ENCODE peak calls at places on chromosomes 16 and 17, in five cellular contexts. A, K, E, L and I are unnamed samples.
A peak's percentile ranks its signal among the peaks of the same experiment; 100 is the strongest.

GRCh38 chr16:68345958-68346635 is 35.3 kb downstream of the PRMT7 start:
- ATAC-seq in L (no peak), A (no peak), K (peak; percentile 93), E (peak; percentile 51), I (no peak)

GRCh38 chr16:12262454-12263180 is 286.1 kb downstream of the SNX29 start:
- ATAC-seq in K (peak; percentile 73), E (no peak), L (no peak), A (no peak), I (peak; percentile 41)

GRCh38 chr17:4509402-4509801 is 10.7 kb downstream of the SPNS2 start:
- ATAC-seq in A (no peak), K (peak; percentile 24), L (no peak), E (peak; percentile 10), I (no peak)

GRCh38 chr17:33438136-33438535 is 145.0 kb upstream of the ASIC2 start:
- ATAC-seq in L (no peak), K (no peak), A (no peak), E (no peak), I (peak; percentile 90)

GRCh38 chr16:2795714-2796143 is 2.5 kb upstream of the PRSS41 start:
- ATAC-seq in K (no peak), A (no peak), L (no peak), E (no peak), I (no peak)

GRCh38 chr17:12046786-12047185 is 26.1 kb downstream of the MAP2K4 start:
- ATAC-seq in L (no peak), A (peak; percentile 41), E (no peak), K (no peak), I (no peak)

GRCh38 chr16:86608301-86608747 is 30.0 kb downstream of the FOXL1 start:
- ATAC-seq in A (no peak), L (peak; percentile 33), K (no peak), E (peak; percentile 61), I (no peak)

GRCh38 chr16:67571981-67572431 is 9.7 kb downstream of the CTCF start:
- ATAC-seq in L (peak; percentile 88), E (no peak), A (no peak), K (no peak), I (no peak)

GRCh38 chr17:2435181-2435741 is 34.4 kb upstream of the MNT start:
- ATAC-seq in A (no peak), L (no peak), K (no peak), E (no peak), I (no peak)

GRCh38 chr17:42072323-42073187 is 22.2 kb upstream of the C17orf113 start:
- ATAC-seq in L (peak; percentile 60), A (no peak), K (peak; percentile 75), E (peak; percentile 67), I (peak; percentile 70)

GRCh38 chr17:62705781-62706597 is 78.5 kb downstream of the MRC2 start:
- ATAC-seq in A (no peak), L (no peak), K (no peak), E (no peak), I (no peak)

DNA sequence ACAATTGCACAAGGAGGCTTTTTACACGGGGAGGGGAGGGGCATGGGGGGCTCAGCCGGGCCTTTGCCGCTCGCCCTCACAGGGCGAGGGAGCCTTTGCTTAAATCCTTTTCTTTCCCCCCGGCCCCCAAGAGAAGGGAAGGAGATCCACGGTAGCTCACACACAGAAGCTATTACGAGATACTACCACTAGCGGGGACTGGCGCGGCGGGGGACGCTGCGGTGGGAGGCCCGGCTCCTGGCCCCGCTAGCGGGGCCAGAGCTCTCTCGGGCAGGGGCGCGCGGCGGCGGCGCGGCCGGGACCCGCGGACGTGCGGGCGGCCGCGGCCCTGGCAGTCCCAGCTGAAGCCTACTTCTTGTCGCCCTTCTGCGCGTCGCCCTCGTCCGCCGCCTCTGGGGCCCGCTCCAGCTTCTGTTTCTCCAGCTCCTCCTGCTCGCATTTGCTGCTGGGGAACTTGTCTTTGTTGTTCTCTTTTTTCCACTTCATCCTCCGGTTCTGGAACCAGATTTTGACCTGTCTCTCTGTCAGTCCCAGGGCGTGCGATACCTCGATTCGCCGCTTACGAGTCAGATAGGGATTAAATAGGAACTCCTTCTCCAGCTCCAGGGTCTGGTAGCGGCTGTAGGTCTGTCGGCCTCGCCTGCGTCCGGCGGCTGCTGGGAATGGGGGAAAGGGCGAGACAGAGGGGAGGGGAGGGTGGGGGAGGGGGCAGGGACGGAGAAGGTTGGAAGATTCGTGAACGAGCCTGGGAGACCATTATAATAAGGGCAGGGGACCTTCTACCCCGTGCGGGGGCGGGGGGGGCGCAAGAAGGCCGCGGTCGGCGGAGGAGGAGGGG is 2.0 kb downstream of the HOXB8 start:
- ATAC-seq in K (peak; percentile 58), A (peak; percentile 19), L (peak; percentile 58), E (peak; percentile 53), I (peak; percentile 46)
- TF ChIP-seq CTCF in K (no peak), A (no peak), L (peak; percentile 33), E (no peak), I (no peak)

GRCh38 chr17:81519284-81520020 is 6.9 kb upstream of the ACTG1 start:
- ATAC-seq in A (peak; percentile 69), K (peak; percentile 34), E (peak; percentile 48), L (no peak), I (no peak)
- TF ChIP-seq POLR2A in A (peak; percentile 18), K (no peak), E (peak; percentile 3), L (no peak), I (no peak)

DNA sequence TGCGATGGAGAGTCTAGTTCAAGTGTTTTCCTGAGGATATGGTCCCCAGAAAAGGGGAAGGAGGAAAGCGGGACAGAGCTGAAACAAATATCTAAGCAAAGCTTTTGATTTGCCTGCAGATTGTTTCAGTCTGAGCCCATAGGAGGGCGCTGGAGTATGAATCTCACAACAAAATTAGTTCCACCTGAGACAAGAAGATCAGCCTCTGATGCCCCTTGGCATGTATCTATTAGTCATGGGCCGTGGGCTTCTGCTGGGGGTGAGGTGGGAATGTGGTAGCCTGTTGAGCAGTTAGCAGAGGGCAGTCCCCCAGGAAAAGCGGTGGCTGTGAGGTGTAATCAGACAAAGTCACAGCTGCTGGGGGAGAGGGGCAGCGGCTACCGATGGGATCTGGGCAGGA is 446.9 kb downstream of the CA10 start:
- ATAC-seq in A (no peak), L (no peak), K (no peak), E (no peak), I (no peak)
- TF ChIP-seq CTCF in A (no peak), L (no peak), K (no peak), E (no peak), I (no peak)

DNA sequence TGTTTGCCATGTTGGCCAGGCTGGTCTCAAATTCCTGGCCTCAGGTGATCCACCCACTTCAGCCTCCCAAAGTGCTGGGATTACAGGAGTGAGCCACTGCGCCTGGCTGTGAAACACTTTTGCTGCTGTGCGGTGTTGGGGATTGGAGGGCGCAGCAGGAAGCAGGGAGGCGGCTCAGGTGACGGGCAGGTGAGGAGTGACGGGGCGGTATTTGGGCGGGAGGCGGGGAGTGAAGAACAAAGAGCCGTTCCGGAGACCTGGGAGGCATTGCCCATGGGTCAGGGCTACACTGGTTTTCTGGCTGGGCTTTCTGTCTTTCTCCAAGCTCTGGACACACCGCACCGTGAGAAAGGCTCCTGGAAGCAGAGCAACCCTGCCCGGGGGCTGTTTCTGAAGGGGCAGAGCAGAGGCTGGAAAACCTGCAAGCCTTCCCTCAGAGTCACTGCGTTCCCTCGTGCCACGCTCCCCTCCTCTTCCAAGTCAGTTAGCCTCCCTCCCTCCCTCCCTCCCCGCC is 22.1 kb downstream of the CRISPLD2 start:
- ATAC-seq in K (no peak), E (no peak), A (peak; percentile 82), L (no peak), I (no peak)
- TF ChIP-seq POLR2A in K (no peak), E (no peak), A (no peak), L (no peak), I (no peak)

GRCh38 chr17:13939222-13939621 is 130.1 kb upstream of the COX10 start:
- ATAC-seq in E (no peak), A (no peak), L (no peak), K (no peak), I (no peak)
- TF ChIP-seq CTCF in E (no peak), A (no peak), L (no peak), K (no peak), I (no peak)

DNA sequence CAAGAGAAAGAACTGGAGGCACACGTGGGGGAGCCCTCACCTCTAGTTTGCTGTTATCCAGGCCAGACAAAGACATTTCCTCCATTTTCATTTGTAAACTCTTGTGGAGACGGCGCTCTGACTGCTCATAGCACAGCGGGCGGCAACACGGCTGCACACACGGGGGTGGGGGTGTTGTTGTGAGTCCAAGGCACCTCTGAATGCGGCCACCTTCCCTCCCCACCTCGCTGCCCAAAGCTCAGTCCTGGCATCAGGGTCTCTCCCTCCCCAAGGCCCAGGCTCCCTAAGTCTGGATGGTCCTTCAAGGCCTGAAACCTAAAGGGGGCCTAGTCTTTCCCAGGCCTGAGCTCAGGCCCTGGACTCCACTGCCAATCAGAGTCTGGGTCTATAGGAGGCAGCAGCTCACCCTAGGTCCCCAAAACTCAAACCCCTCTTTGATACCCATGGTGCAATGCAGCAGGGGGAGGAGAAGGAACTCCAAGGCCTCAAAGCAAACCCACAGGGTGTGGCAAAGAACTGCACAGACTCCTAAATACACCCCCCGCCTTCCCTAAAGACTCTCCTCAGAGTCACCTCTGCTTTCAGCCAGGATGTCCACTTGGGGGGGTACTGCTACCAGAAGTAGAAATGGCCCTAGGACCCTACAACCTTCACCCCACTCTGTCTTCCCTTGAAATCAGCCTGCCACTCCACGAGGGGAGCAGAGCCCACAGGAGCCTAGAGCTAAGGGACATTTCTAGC is 1.5 kb downstream of the ATXN7L3 start:
- ATAC-seq in E (peak; percentile 34), A (peak; percentile 43), K (no peak), L (peak; percentile 2), I (no peak)
- TF ChIP-seq POLR2A in E (peak; percentile 21), A (no peak), K (peak; percentile 19), L (no peak), I (peak; percentile 27)

DNA sequence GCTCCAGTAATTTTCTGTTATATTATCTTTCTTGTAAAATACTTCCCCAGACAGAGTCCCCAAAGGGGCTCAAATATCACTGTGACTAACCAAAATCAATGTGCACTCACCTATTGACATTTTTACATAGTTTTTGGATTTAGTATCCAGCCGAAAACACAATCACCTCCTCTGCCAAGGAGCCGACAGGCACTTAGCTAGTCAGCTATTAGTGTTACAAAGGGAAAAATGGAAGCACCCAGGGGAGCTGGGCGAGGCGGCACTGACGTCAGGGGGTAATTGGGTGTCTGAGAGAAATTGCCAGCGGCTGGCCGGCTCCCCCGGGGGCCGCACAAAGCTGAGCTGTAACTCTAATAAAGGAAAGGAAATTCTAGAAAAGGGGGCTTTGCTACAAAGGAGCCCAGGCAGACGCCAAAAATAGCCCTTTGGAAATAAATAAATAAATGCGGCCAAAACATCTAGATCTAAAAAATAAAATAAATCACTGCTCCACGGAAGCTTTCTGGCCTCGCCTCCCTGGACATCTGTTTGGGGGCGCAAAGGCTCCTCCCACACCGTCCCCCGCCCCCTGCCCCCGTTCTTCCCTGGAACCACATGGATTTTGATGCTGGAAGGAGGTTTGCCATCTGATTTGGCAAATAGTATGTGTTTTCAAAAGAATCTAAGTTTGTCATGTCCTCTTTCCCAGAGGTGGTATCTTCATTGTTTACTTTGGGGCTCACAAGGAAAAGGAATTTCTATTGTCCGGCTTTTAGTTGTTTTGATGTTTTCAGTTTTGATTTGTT is 156.8 kb downstream of the ZNF423 start:
- ATAC-seq in E (no peak), K (no peak), L (no peak), A (no peak), I (peak; percentile 44)
- TF ChIP-seq CTCF in E (no peak), K (no peak), L (no peak), A (no peak), I (no peak)